ENCODE peak calls at places on chromosome 2, in seven cellular contexts. A is choroid plexus epithelial cell, N is left colon, H is lower lobe of right lung, Z is iPS DF 6.9, L is GM12892, K is adipocyte. G is an unnamed sample.

GRCh38 chr2:207812058-207812857 is 42.6 kb upstream of the FZD5 start:
- DNase-seq in A (no peak), N (no peak), H (no peak), Z (no peak), L (no peak), K (no peak), G (no peak)

GRCh38 chr2:79393806-79394484 is 118.9 kb upstream of the CTNNA2 start:
- DNase-seq in A (no peak), N (no peak), H (no peak), Z (no peak), L (no peak), K (no peak), G (no peak)

GRCh38 chr2:64276417-64277095 is 132.3 kb upstream of the PELI1 start:
- DNase-seq in A (peak; percentile 62), N (no peak), H (no peak), Z (no peak), L (no peak), K (peak; percentile 36), G (no peak)

GRCh38 chr2:225994748-225995405 is 595.4 kb downstream of the NYAP2 start:
- DNase-seq in A (peak; percentile 63), N (no peak), H (no peak), Z (no peak), L (no peak), K (no peak), G (no peak)

GRCh38 chr2:160751021-160751420 is 257.4 kb upstream of the RBMS1 start:
- DNase-seq in A (no peak), N (no peak), H (no peak), Z (no peak), L (no peak), K (no peak), G (no peak)

GRCh38 chr2:113705982-113706523 is 50.4 kb downstream of the SLC35F5 start:
- DNase-seq in A (no peak), N (no peak), H (no peak), Z (no peak), L (no peak), K (no peak), G (no peak)

GRCh38 chr2:226794077-226794670 is 5.4 kb downstream of the IRS1 start:
- DNase-seq in A (peak; percentile 57), N (no peak), H (no peak), Z (no peak), L (no peak), K (peak; percentile 58), G (no peak)

GRCh38 chr2:60416221-60417008 is 137.0 kb downstream of the BCL11A start:
- DNase-seq in A (peak; percentile 18), N (peak; percentile 61), H (no peak), Z (no peak), L (no peak), K (peak; percentile 41), G (no peak)

GRCh38 chr2:200765139-200765951 is 46.4 kb upstream of the BZW1 start:
- DNase-seq in A (peak; percentile 97), N (no peak), H (no peak), Z (no peak), L (no peak), K (peak; percentile 71), G (no peak)